ENCODE peak calls at places on chromosomes 3 and 15, in eight cellular contexts. Z is activated gamma-delta T cell treated with Interleukin-2 at 50 U/mL for 16 hours; S is mesenchymal stem cell; T is NCI-H2029; V is HT1080; H is stimulated activated CD4-positive, alpha-beta T cell treated with anti-CD3 and anti-CD28 coated beads, Interleukin-15, amount 100 ng/mL, for 1 hour; B is CD4-positive, alpha-beta T cell; I is left cardiac atrium. X is an unnamed sample.

GRCh38 chr15:90174140-90174891 is 26.8 kb upstream of the SEMA4B start:
- DNase-seq in T (peak), B (no peak), V (no peak), I (peak), Z (no peak), S (peak), H (no peak), X (peak)

GRCh38 chr3:183626877-183627594 is 8.4 kb upstream of the KLHL24 start:
- DNase-seq in H (no peak), T (no peak), I (peak), B (no peak), Z (no peak), S (no peak), V (no peak), X (peak)

GRCh38 chr3:42815826-42816225 is 6.6 kb downstream of the ACKR2 start:
- DNase-seq in V (no peak), S (no peak), Z (no peak), H (no peak), B (no peak), T (no peak), I (no peak), X (no peak)

GRCh38 chr15:44298878-44299277 is 10.4 kb downstream of the GOLM2 start:
- DNase-seq in V (peak), Z (no peak), H (no peak), S (peak), I (no peak), B (no peak), T (no peak), X (no peak)

GRCh38 chr3:39216176-39216790 is 23.9 kb upstream of the XIRP1 start:
- DNase-seq in B (no peak), S (no peak), Z (no peak), V (no peak), H (no peak), I (no peak), T (no peak), X (no peak)

GRCh38 chr15:83999396-84000120 is 236.0 kb upstream of the GOLGA6L4 start:
- DNase-seq in S (no peak), Z (no peak), H (no peak), B (no peak), I (no peak), T (no peak), V (peak), X (no peak)

GRCh38 chr3:46393554-46394434 is 13.1 kb downstream of the CCR5AS start:
- DNase-seq in H (no peak), I (no peak), V (peak), B (no peak), T (peak), Z (no peak), S (no peak), X (no peak)

GRCh38 chr3:140494970-140495369 is 182.9 kb upstream of the TRIM42 start:
- DNase-seq in V (no peak), B (no peak), T (no peak), Z (no peak), I (no peak), H (no peak), S (no peak), X (no peak)

GRCh38 chr3:157436583-157437300 is at the start of gene PTX3:
- DNase-seq in V (peak), S (peak), H (no peak), I (peak), Z (no peak), T (no peak), B (no peak), X (no peak)

GRCh38 chr3:123098411-123099330 is 31.8 kb downstream of the PDIA5 start:
- DNase-seq in S (no peak), T (no peak), V (no peak), B (peak), H (no peak), I (no peak), Z (no peak), X (no peak)

GRCh38 chr15:92451225-92451825 is 57.6 kb downstream of the ST8SIA2 start:
- DNase-seq in V (peak), S (peak), Z (no peak), H (no peak), T (no peak), I (no peak), B (no peak), X (no peak)

GRCh38 chr3:171604370-171604769 is 144.2 kb upstream of the TNIK start:
- DNase-seq in B (no peak), H (no peak), I (no peak), T (no peak), Z (no peak), S (no peak), V (no peak), X (no peak)

GRCh38 chr15:70339551-70340517 is 242.1 kb upstream of the TLE3 start:
- DNase-seq in V (peak), B (no peak), H (no peak), T (peak), S (peak), Z (no peak), I (peak), X (no peak)

GRCh38 chr3:51681453-51681852 is 10.4 kb downstream of the TEX264 start:
- DNase-seq in H (no peak), Z (peak), S (no peak), V (peak), I (peak), T (no peak), B (peak), X (peak)

GRCh38 chr3:119388577-119388976 is 74.8 kb downstream of the TMEM39A start:
- DNase-seq in Z (no peak), H (no peak), S (no peak), I (no peak), V (peak), B (no peak), T (no peak), X (no peak)

GRCh38 chr3:61417352-61417751 is 144.0 kb upstream of the PTPRG start:
- DNase-seq in V (no peak), B (no peak), I (no peak), H (no peak), S (no peak), Z (no peak), T (no peak), X (no peak)

GRCh38 chr15:58308742-58309355 is 122.9 kb upstream of the LIPC start:
- DNase-seq in T (no peak), Z (no peak), H (no peak), B (no peak), S (no peak), V (no peak), I (no peak), X (no peak)

GRCh38 chr15:51783967-51784366 is 32.6 kb downstream of the TMOD2 start:
- DNase-seq in B (no peak), T (no peak), V (no peak), Z (no peak), H (no peak), S (no peak), I (no peak), X (no peak)

GRCh38 chr3:99473321-99473751 is 165.1 kb upstream of the COL8A1 start:
- DNase-seq in B (no peak), S (peak), I (no peak), T (no peak), Z (no peak), H (no peak), V (peak), X (no peak)

GRCh38 chr3:156681003-156681402 is 6.6 kb downstream of the TIPARP start:
- DNase-seq in V (peak), B (no peak), S (peak), T (peak), Z (no peak), I (peak), H (no peak), X (no peak)

GRCh38 chr3:51712511-51712931 is 5.7 kb downstream of the GRM2 start:
- DNase-seq in V (no peak), I (no peak), T (no peak), S (no peak), H (no peak), Z (no peak), B (peak), X (no peak)

X was measured in left ventricle myocardium superior.